ENCODE peak calls at places on chromosomes 3 and 15, in five cellular contexts. W is IMR-90, T is neural progenitor cell, N is SJCRH30, S is esophagus muscularis mucosa. O is an unnamed sample.

GRCh38 chr3:116441652-116442051 is 3.6 kb downstream of the LSAMP start:
- DNase-seq in W (no peak), T (peak; percentile 1), N (no peak), S (no peak), O (no peak)

GRCh38 chr15:67832031-67832551 is 6.8 kb downstream of the SKOR1 start:
- DNase-seq in W (peak; percentile 29), T (peak; percentile 72), N (peak; percentile 44), S (no peak), O (no peak)

GRCh38 chr3:40962721-40963120 is 236.6 kb upstream of the CTNNB1 start:
- DNase-seq in W (no peak), T (no peak), N (no peak), S (no peak), O (no peak)

GRCh38 chr3:116161570-116162290 is 283.6 kb downstream of the LSAMP start:
- DNase-seq in W (no peak), T (no peak), N (no peak), S (no peak), O (no peak)

GRCh38 chr3:53680026-53680425 is 166.2 kb downstream of the CHDH start:
- DNase-seq in W (peak; percentile 2), T (peak; percentile 60), N (no peak), S (peak; percentile 87), O (no peak)

GRCh38 chr15:76871930-76872329 is 33.2 kb downstream of the SCAPER start:
- DNase-seq in W (no peak), T (no peak), N (no peak), S (no peak), O (no peak)

GRCh38 chr3:139499536-139499935 is 23.2 kb upstream of the RBP2 start:
- DNase-seq in W (no peak), T (no peak), N (no peak), S (no peak), O (no peak)

GRCh38 chr15:71654714-71655174 is 155.6 kb upstream of the NR2E3 start:
- DNase-seq in W (no peak), T (no peak), N (no peak), S (peak; percentile 37), O (no peak)

GRCh38 chr3:19931180-19931692 is 2.8 kb downstream of the EFHB start:
- DNase-seq in W (no peak), T (no peak), N (no peak), S (no peak), O (no peak)

GRCh38 chr3:8210752-8211405 is 290.7 kb upstream of the LMCD1 start:
- DNase-seq in W (peak; percentile 2), T (no peak), N (no peak), S (no peak), O (no peak)

GRCh38 chr15:96171271-96171739 is 159.2 kb upstream of the NR2F2 start:
- DNase-seq in W (no peak), T (peak; percentile 26), N (peak; percentile 38), S (no peak), O (no peak)

GRCh38 chr15:59569477-59569876 is 42.1 kb upstream of the GCNT3 start:
- DNase-seq in W (no peak), T (no peak), N (no peak), S (no peak), O (no peak)

GRCh38 chr15:81809543-81809942 is 236.3 kb downstream of the MEX3B start:
- DNase-seq in W (peak; percentile 8), T (peak; percentile 51), N (peak; percentile 18), S (no peak), O (no peak)

GRCh38 chr15:101654191-101654590 is 2.0 kb upstream of the TM2D3 start:
- DNase-seq in W (no peak), T (no peak), N (no peak), S (no peak), O (no peak)

GRCh38 chr3:118488751-118489150 is 545.9 kb downstream of the IGSF11 start:
- DNase-seq in W (no peak), T (no peak), N (no peak), S (no peak), O (no peak)

GRCh38 chr3:179068779-179069530 is 2.7 kb downstream of the ZMAT3 start:
- DNase-seq in W (peak; percentile 40), T (peak; percentile 51), N (peak; percentile 44), S (no peak), O (no peak)

GRCh38 chr15:41919954-41920538 is 26.2 kb upstream of the SPTBN5 start:
- DNase-seq in W (peak; percentile 97), T (no peak), N (no peak), S (no peak), O (no peak)

GRCh38 chr15:51398676-51399075 is 57.2 kb downstream of the GLDN start:
- DNase-seq in W (no peak), T (peak; percentile 52), N (peak; percentile 21), S (no peak), O (no peak)

GRCh38 chr3:197486861-197487260 is 68.9 kb downstream of the BDH1 start:
- DNase-seq in W (no peak), T (no peak), N (no peak), S (no peak), O (no peak)
- H3K27ac ChIP-seq in W (no peak overlapping the region), T (no peak overlapping the region), N (peak overlapping the region; percentile 76), S (no peak overlapping the region), O (peak overlapping the region; percentile 85)

DNA sequence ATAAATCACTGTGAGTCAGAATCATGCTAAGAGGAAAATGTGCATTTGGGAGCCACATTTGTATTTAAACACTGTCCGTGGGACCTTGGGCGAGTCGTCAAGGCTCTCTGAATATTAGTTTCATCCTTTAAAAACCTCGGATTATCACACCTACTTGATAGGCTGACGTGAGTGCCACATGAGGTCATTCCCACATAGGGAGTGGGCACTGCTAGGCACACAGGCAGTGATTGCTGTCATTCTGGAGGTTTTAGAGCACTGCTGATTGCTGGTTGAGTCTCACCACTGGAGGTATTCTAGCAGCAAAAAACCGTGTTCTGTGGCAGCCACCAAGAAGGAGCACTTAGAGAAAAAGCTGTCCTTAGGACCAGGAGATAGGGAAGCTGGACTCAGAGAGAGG is 20.8 kb upstream of the POLR2M start:
- DNase-seq in W (no peak), T (no peak), N (no peak), S (no peak), O (no peak)
- H3K27ac ChIP-seq in W (no peak overlapping the region), T (no peak overlapping the region), N (no peak overlapping the region), S (peak overlapping the region; percentile 79), O (no peak overlapping the region)

GRCh38 chr3:15520804-15521572 is 518 bp downstream of the COLQ start:
- DNase-seq in W (no peak), T (no peak), N (no peak), S (no peak), O (no peak)
- H3K27ac ChIP-seq in W (no peak overlapping the region), T (no peak overlapping the region), N (no peak overlapping the region), S (no peak overlapping the region), O (no peak overlapping the region)

DNA sequence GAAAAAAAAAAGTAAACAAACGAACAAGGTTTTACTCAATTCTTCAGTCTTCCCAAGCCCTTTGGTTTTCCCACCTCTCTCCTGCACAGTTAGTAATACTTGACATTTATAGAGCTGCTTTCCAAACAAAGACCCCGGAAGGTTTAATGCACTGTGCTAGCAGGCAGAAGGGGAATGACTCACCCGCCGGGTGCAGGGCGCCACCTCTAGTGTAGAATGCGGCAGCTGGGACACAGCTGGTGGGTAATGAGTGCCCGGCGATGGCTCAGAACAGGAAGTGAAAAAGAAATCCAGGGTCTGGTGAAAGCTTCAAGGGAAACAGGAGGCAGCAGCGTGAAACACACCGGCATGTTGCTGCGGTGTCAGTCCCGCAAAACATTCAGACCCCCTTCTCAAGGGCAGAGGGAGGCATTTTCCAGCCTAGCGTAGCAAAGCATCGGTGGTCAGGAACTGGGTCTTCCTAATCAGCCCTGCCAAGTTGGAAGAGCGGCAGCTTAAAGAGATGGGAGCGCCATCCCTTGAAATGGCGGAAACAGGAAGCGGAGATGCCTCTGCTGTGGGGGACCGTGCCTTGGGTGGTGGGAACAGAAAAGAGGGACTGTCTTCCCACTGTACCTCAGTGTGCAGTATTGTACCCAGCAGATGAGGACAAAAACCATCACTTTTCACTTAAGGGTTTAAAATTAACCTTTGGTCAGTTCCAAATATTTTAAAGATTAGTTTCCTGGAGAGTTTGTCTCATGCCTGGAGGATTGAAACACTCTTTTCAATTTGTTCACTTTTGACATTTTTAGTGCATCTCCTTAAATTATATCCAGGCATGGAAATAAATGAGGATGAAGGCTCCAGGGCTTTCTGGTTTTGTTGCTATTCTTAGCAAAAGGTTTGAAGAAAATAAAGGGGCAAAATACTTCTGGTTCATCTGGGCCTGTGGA is 160.8 kb upstream of the MCTP2 start:
- DNase-seq in W (no peak), T (peak; percentile 13), N (peak; percentile 95), S (no peak), O (no peak)
- H3K27ac ChIP-seq in W (no peak overlapping the region), T (no peak overlapping the region), N (peak overlapping the region; percentile 90), S (no peak overlapping the region), O (no peak overlapping the region)

GRCh38 chr3:15330031-15330596 is 2.3 kb downstream of the SH3BP5 start:
- DNase-seq in W (peak; percentile 75), T (peak; percentile 21), N (no peak), S (no peak), O (no peak)
- H3K27ac ChIP-seq in W (no peak overlapping the region), T (no peak overlapping the region), N (no peak overlapping the region), S (peak overlapping the region; percentile 85), O (no peak overlapping the region)